ENCODE peak calls at places on chromosomes 7 and 10, in six cellular contexts. A is endothelial cell of umbilical vein, G is GM12878, K is NB4, B is HepG2, Y is K562. R is an unnamed sample.

GRCh38 chr7:112232212-112232978 is 25.9 kb downstream of the ZNF277 start:
- DNase-seq in A (no peak), G (no peak), K (no peak), B (no peak), Y (no peak), R (no peak)

GRCh38 chr10:15200626-15201025 is 32.1 kb upstream of the NMT2 start:
- DNase-seq in A (peak; percentile 94), G (no peak), K (no peak), B (peak; percentile 74), Y (no peak), R (peak; percentile 73)

GRCh38 chr7:106047818-106048490 is 64.2 kb downstream of the SYPL1 start:
- DNase-seq in A (no peak), G (no peak), K (no peak), B (no peak), Y (no peak), R (no peak)

GRCh38 chr7:23956769-23957556 is 246.9 kb downstream of the STK31 start:
- DNase-seq in A (no peak), G (no peak), K (no peak), B (peak; percentile 40), Y (no peak), R (no peak)

GRCh38 chr7:157077986-157078644 is 60.6 kb upstream of the UBE3C start:
- DNase-seq in A (no peak), G (no peak), K (no peak), B (no peak), Y (no peak), R (no peak)

GRCh38 chr10:59750155-59750945 is 2.9 kb downstream of the MRLN start:
- DNase-seq in A (no peak), G (no peak), K (no peak), B (no peak), Y (no peak), R (no peak)

GRCh38 chr7:158602905-158603772 is 15.5 kb upstream of the PTPRN2 start:
- DNase-seq in A (no peak), G (peak; percentile 0), K (no peak), B (no peak), Y (no peak), R (peak; percentile 29)

GRCh38 chr7:125526958-125527357 is 597.3 kb upstream of the POT1 start:
- DNase-seq in A (no peak), G (no peak), K (no peak), B (no peak), Y (no peak), R (no peak)

GRCh38 chr10:78830062-78830974 is 238.4 kb upstream of the ZMIZ1 start:
- DNase-seq in A (no peak), G (no peak), K (no peak), B (no peak), Y (no peak), R (peak; percentile 49)

GRCh38 chr10:80530251-80530650 is 7.5 kb upstream of the SH2D4B start:
- DNase-seq in A (no peak), G (no peak), K (peak; percentile 67), B (peak; percentile 40), Y (no peak), R (peak; percentile 83)

GRCh38 chr10:127386606-127387327 is 162.3 kb upstream of the NPS start:
- DNase-seq in A (no peak), G (no peak), K (no peak), B (no peak), Y (no peak), R (no peak)

GRCh38 chr7:131431289-131431688 is 103.6 kb downstream of the MKLN1 start:
- DNase-seq in A (no peak), G (no peak), K (no peak), B (no peak), Y (no peak), R (peak; percentile 5)

GRCh38 chr10:27819781-27820531 is 74.3 kb upstream of the MKX start:
- DNase-seq in A (no peak), G (no peak), K (no peak), B (peak; percentile 14), Y (no peak), R (no peak)

GRCh38 chr10:132813560-132814468 is 27.9 kb upstream of the NKX6-2 start:
- DNase-seq in A (no peak), G (no peak), K (no peak), B (no peak), Y (no peak), R (no peak)
- TF ChIP-seq MYC in A (no peak), G (no peak), K (no peak), B (no peak), Y (no peak), R (no peak)

DNA sequence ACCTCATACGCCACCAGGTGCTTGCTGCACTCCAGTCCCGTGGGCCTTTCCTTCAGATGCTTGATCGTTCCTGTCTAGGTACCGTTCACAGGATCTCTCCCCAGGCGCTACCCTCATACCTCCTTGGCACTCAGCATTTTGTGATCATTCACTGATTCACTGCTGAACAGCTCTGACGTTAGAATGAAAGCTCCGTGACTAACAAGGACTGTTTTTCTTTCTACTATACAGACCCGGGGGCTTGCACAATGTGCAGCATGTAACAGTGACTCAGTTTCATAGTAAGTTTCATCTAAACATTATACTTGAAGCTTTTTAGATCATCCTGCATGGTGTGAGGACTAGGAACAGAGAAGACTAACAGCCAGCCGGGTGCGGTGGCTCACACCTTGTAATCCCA is 20.6 kb downstream of the KIN start:
- DNase-seq in A (no peak), G (no peak), K (no peak), B (no peak), Y (no peak), R (no peak)
- TF ChIP-seq MYC in A (no peak), G (no peak), K (no peak), B (no peak), Y (no peak), R (no peak)

GRCh38 chr7:48038815-48039496 is 3.6 kb downstream of the C7orf57 start:
- DNase-seq in A (no peak), G (no peak), K (no peak), B (no peak), Y (no peak), R (no peak)

GRCh38 chr7:48031111-48031510 is 2.2 kb upstream of the SUN3 start:
- DNase-seq in A (no peak), G (no peak), K (no peak), B (no peak), Y (no peak), R (no peak)

GRCh38 chr7:48035301-48035966 is at the start of gene C7orf57:
- DNase-seq in A (peak; percentile 85), G (no peak), K (no peak), B (peak; percentile 54), Y (no peak), R (peak; percentile 85)

GRCh38 chr7:48033922-48034321 is 1.4 kb upstream of the C7orf57 start:
- DNase-seq in A (no peak), G (no peak), K (no peak), B (no peak), Y (no peak), R (no peak)

DNA sequence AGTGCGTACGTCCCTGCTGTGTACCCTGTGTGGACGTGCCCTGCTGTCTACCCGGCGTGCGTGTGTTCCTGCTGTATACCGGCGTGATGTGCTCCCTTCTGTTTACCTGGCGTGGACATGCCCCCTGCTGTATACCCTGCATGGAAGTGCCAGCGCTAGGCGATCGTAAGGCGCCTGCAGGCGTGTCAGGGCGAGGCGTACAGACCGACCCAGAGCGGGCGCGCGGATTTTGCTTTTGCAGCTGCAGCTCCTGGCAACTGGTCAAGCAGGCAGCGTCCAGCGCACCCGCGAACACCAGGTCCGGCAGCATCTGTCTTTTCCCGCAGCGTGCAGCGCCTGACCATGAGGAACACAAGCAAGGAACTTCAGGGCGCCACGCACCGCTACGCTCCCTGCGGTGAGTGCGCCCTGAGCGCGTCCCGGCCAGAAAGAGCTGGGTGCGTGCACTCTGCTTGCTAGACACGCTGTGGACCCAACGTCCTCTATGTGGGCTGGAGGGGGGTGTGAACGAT is 680 bp downstream of the C7orf57 start:
- DNase-seq in A (peak; percentile 34), G (no peak), K (no peak), B (no peak), Y (no peak), R (peak; percentile 17)
- TF ChIP-seq MYC in A (no peak), G (no peak), K (no peak), B (no peak), Y (no peak), R (no peak)

DNA sequence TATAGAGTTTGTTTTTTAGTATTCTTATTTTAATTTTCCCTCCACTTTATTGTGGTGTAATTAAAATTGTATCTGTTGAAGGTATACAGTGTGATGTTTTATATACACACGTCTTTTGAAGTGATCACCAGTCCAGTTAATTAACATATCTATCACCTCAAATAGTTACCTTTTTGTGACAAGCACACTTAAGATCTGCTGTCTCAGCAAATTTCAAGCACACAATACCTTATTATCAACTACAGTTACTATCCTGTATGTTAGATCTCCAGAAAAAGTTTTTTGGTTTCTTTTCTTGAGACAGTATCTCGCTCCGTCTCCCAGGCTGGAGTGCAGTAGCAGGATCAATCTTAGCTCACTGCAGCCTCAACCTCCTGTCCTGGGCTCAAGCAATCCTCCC is 8.7 kb downstream of the WIPI2 start:
- DNase-seq in A (no peak), G (no peak), K (no peak), B (no peak), Y (no peak), R (no peak)
- TF ChIP-seq MYC in A (no peak), G (no peak), K (no peak), B (no peak), Y (no peak), R (no peak)

R was measured in A549.